ENCODE peak calls at places on chromosomes 2 and 18, in seven cellular contexts. J, X, I, U, L, C and P are unnamed samples.

GRCh38 chr18:70072678-70073077 is 125.0 kb upstream of the CD226 start:
- DNase-seq in J (no peak), X (peak; percentile 28), I (no peak), U (no peak), L (no peak), C (no peak), P (no peak)

GRCh38 chr2:55213822-55214221 is 18.3 kb downstream of the CLHC1 start:
- DNase-seq in J (no peak), X (no peak), I (no peak), U (no peak), L (no peak), C (no peak), P (no peak)

GRCh38 chr2:15316370-15316814 is 244.7 kb downstream of the NBAS start:
- DNase-seq in J (no peak), X (peak; percentile 60), I (no peak), U (peak; percentile 32), L (no peak), C (peak; percentile 48), P (no peak)

GRCh38 chr18:11512096-11513030 is 97.0 kb upstream of the SLC35G4 start:
- DNase-seq in J (no peak), X (no peak), I (peak; percentile 25), U (no peak), L (no peak), C (no peak), P (no peak)

GRCh38 chr2:8520791-8521344 is 161.0 kb upstream of the ID2 start:
- DNase-seq in J (no peak), X (no peak), I (no peak), U (no peak), L (peak; percentile 49), C (peak; percentile 44), P (no peak)

GRCh38 chr2:217856871-217857270 is 145.9 kb downstream of the TNS1 start:
- DNase-seq in J (no peak), X (no peak), I (peak; percentile 60), U (no peak), L (peak; percentile 42), C (no peak), P (no peak)

GRCh38 chr2:85455552-85456090 is 37.1 kb downstream of the SH2D6 start:
- DNase-seq in J (no peak), X (no peak), I (no peak), U (no peak), L (no peak), C (no peak), P (no peak)

GRCh38 chr2:177688844-177689243 is 296.3 kb downstream of the AGPS start:
- DNase-seq in J (no peak), X (no peak), I (no peak), U (no peak), L (no peak), C (no peak), P (no peak)

GRCh38 chr2:24871852-24872323 is 48.1 kb downstream of the ADCY3 start:
- DNase-seq in J (no peak), X (no peak), I (no peak), U (no peak), L (no peak), C (no peak), P (no peak)

GRCh38 chr2:200681731-200682130 is 95.9 kb downstream of the AOX1 start:
- DNase-seq in J (no peak), X (no peak), I (no peak), U (no peak), L (no peak), C (no peak), P (no peak)

GRCh38 chr2:159226059-159226461 is 60.4 kb downstream of the WDSUB1 start:
- DNase-seq in J (no peak), X (no peak), I (peak; percentile 23), U (peak; percentile 22), L (no peak), C (no peak), P (no peak)

GRCh38 chr2:148812306-148812705 is 62.7 kb upstream of the KIF5C start:
- DNase-seq in J (peak; percentile 25), X (no peak), I (peak; percentile 95), U (no peak), L (peak; percentile 73), C (no peak), P (peak; percentile 52)

GRCh38 chr2:20103514-20103913 is 52.1 kb upstream of the LAPTM4A start:
- DNase-seq in J (no peak), X (no peak), I (no peak), U (no peak), L (no peak), C (no peak), P (no peak)

GRCh38 chr2:221571108-221571390 is 1.1 kb downstream of the EPHA4 start:
- DNase-seq in J (no peak), X (peak; percentile 63), I (no peak), U (no peak), L (peak; percentile 56), C (peak; percentile 45), P (peak; percentile 46)

GRCh38 chr2:104606056-104606455 is 247.9 kb upstream of the POU3F3 start:
- DNase-seq in J (no peak), X (no peak), I (no peak), U (no peak), L (no peak), C (no peak), P (no peak)

GRCh38 chr18:54805571-54806334 is 22.5 kb upstream of the RAB27B start:
- DNase-seq in J (peak; percentile 62), X (peak; percentile 18), I (peak; percentile 36), U (no peak), L (no peak), C (no peak), P (no peak)

GRCh38 chr2:17337507-17337906 is 180.7 kb downstream of the RAD51AP2 start:
- DNase-seq in J (no peak), X (no peak), I (no peak), U (no peak), L (no peak), C (no peak), P (no peak)

GRCh38 chr2:228545041-228545440 is 363.6 kb upstream of the SPHKAP start:
- DNase-seq in J (no peak), X (no peak), I (no peak), U (no peak), L (no peak), C (no peak), P (no peak)

GRCh38 chr2:64987001-64987962 is 1.9 kb upstream of the SLC1A4 start:
- DNase-seq in J (no peak), X (no peak), I (peak; percentile 28), U (no peak), L (no peak), C (no peak), P (no peak)

GRCh38 chr2:64989126-64989981 is at the start of gene SLC1A4:
- DNase-seq in J (peak; percentile 97), X (peak; percentile 78), I (peak; percentile 95), U (peak; percentile 76), L (peak; percentile 95), C (peak; percentile 91), P (peak; percentile 96)

GRCh38 chr2:64989982-64990614 is 899 bp downstream of the SLC1A4 start:
- DNase-seq in J (no peak), X (no peak), I (peak; percentile 27), U (no peak), L (no peak), C (no peak), P (peak; percentile 76)

GRCh38 chr2:64987963-64988419 is 1.2 kb upstream of the SLC1A4 start:
- DNase-seq in J (no peak), X (peak; percentile 66), I (no peak), U (no peak), L (no peak), C (no peak), P (no peak)

DNA sequence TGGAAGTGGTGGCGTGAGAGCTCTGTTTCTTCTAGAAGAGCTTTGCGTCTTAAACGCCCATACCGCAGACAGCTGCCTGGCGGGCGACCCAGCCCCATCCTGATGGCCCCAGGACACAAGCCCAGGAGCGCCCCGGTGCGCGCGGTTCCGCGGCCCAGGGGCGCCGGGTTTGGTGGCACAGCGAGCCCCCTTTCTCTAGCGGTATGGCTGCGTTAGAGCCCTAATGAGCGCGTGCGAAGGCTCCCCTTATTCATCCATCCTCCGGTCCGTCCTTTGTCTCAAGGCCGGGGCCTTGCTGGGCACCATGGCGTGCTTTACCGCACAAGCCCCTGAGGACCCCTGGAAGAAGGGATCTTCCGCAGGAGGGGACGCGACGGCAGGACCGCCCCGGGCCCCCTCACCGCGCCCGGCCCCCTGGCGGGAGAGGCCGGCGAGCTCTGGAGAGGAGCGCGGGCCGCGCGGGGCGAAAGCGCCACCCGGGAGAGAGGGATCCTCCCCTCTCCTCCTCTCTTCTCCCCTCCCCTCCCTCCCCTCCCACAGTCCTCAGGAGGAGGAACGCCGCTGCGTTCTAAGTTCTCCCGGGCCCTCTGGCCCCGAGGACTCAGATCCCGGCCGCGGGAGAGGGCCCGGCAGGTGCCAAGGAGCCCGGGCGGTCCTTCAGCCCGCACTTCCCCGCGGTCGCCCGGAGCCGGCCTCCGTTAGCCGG is 626 bp upstream of the SLC1A4 start:
- DNase-seq in J (peak; percentile 90), X (no peak), I (peak; percentile 86), U (peak; percentile 51), L (peak; percentile 73), C (peak; percentile 65), P (peak; percentile 79)
- H3K4me1 ChIP-seq in J (peaks cover 4% of the 10 kb centered on the region), X (peaks cover 32% of the 10 kb centered on the region), I (peaks cover 16% of the 10 kb centered on the region), U (peaks cover 11% of the 10 kb centered on the region), L (no peaks in the 10 kb centered on the region), C (peaks cover 14% of the 10 kb centered on the region), P (peaks cover 2% of the 10 kb centered on the region)

GRCh38 chr18:32801236-32801635 is 28.4 kb upstream of the KLHL14 start:
- DNase-seq in J (no peak), X (no peak), I (no peak), U (no peak), L (no peak), C (no peak), P (no peak)
- H3K27ac ChIP-seq in J (no peak overlapping the region), X (no peak overlapping the region), I (no peak overlapping the region), U (no peak overlapping the region), L (no peak overlapping the region), C (no peak overlapping the region), P (no peak overlapping the region)

DNA sequence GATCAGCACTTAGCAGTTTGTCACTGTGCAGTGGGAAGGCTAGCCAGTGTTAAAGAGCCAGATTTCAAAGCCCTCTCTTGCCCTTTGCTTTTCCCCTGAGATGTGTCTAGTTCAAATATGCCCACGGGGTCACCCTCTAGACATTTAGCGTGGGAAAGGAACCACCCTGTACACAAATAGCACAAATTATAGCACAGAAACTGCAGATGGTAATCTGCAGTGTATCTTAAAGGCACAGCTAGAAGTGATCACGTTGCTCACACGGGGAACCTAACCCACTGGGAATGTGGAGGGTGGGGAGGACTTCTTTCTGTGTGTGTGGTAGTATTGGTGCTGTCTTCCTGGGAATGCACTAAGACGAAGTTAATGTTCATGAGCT is 131.5 kb downstream of the MAP4K4 start:
- DNase-seq in J (no peak), X (no peak), I (no peak), U (no peak), L (no peak), C (no peak), P (no peak)
- H3K4me3 ChIP-seq in J (no peak overlapping the region), X (no peak overlapping the region), I (no peak overlapping the region), U (no peak overlapping the region), L (no peak overlapping the region), C (no peak overlapping the region), P (no peak overlapping the region)

DNA sequence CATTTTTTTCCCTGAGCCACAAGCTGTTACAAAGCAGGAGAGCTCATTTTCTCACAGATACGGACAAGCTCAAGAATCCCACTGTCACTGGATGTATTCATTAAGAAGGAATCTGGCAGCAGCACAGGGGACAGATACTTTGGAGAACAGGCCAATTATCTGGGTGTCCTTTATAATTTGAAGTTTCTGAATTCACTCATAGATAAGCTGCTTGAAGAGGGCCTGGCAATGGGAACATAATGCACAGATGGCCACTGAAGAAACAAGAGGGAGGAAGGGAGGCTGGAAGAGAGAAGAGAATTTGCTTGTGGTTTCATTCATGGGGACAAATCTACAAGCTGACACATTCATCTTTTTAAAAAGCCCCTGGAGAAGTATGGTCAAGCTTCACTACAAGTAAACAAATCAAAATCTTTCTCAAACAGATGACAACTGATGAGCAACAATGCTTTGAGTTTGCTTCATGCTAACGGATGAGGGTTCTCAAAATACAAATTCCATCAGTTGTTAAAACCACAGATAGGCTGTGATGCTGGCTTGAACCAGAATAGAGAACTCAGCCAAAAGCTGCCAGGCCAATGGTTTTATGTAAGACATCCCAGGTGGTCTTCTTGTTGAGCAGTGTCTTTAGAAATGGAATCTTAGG is 11.9 kb downstream of the BCL2 start:
- DNase-seq in J (peak; percentile 66), X (no peak), I (no peak), U (no peak), L (no peak), C (no peak), P (no peak)
- H3K4me1 ChIP-seq in J (no peaks in the 10 kb centered on the region), X (peaks cover 94% of the 10 kb centered on the region), I (no peaks in the 10 kb centered on the region), U (peaks cover 86% of the 10 kb centered on the region), L (peaks cover 6% of the 10 kb centered on the region), C (peaks cover 17% of the 10 kb centered on the region), P (no peaks in the 10 kb centered on the region)